ENCODE peak calls at places on chromosome 6, in four cellular contexts. L is GM12878, B is K562, Z is HepG2. A is an unnamed sample.

GRCh38 chr6:138004423-138005287 is 102.6 kb downstream of the PERP start:
- DNase-seq in L (peak), B (no peak), Z (peak), A (no peak)

GRCh38 chr6:151590742-151591141 is 96.9 kb downstream of the CCDC170 start:
- DNase-seq in L (no peak), B (no peak), Z (no peak), A (no peak)

GRCh38 chr6:52731719-52732118 is 31.6 kb downstream of the GSTA2 start:
- DNase-seq in L (no peak), B (no peak), Z (no peak), A (peak)

GRCh38 chr6:105193647-105194046 is 13.8 kb upstream of the POPDC3 start:
- DNase-seq in L (no peak), B (no peak), Z (no peak), A (no peak)

GRCh38 chr6:31460361-31461025 is 37.5 kb upstream of the MICB start:
- DNase-seq in L (no peak), B (no peak), Z (no peak), A (no peak)

GRCh38 chr6:125784365-125784764 is 6.4 kb upstream of the NCOA7 start:
- DNase-seq in L (no peak), B (no peak), Z (no peak), A (no peak)

GRCh38 chr6:143845033-143845432 is 1.9 kb downstream of the LTV1 start:
- DNase-seq in L (no peak), B (no peak), Z (no peak), A (no peak)

GRCh38 chr6:9543649-9544048 is 871.2 kb downstream of the TFAP2A start:
- DNase-seq in L (no peak), B (no peak), Z (no peak), A (no peak)

GRCh38 chr6:43901330-43902230 is 131.6 kb downstream of the VEGFA start:
- DNase-seq in L (no peak), B (no peak), Z (no peak), A (no peak)

GRCh38 chr6:43096451-43097097 is 20.5 kb downstream of the PTK7 start:
- DNase-seq in L (no peak), B (no peak), Z (no peak), A (peak)

GRCh38 chr6:31350551-31350950 is 6.4 kb downstream of the HLA-B start:
- DNase-seq in L (no peak), B (no peak), Z (no peak), A (no peak)

GRCh38 chr6:56525976-56526375 is 116.7 kb downstream of the DST start:
- DNase-seq in L (no peak), B (no peak), Z (no peak), A (no peak)

GRCh38 chr6:166004491-166005275 is 163.0 kb downstream of the TBXT start:
- DNase-seq in L (no peak), B (no peak), Z (no peak), A (no peak)

GRCh38 chr6:119844385-119844784 is 494.8 kb upstream of the MAN1A1 start:
- DNase-seq in L (no peak), B (no peak), Z (no peak), A (no peak)

GRCh38 chr6:141659582-141659981 is 473.1 kb upstream of the GJE1 start:
- DNase-seq in L (no peak), B (no peak), Z (no peak), A (no peak)

GRCh38 chr6:8047466-8048292 is 16.5 kb downstream of the BLOC1S5 start:
- DNase-seq in L (no peak), B (no peak), Z (peak), A (no peak)

GRCh38 chr6:14883921-14884320 is 361.9 kb upstream of the JARID2 start:
- DNase-seq in L (no peak), B (no peak), Z (no peak), A (no peak)

GRCh38 chr6:20811112-20811746 is 277.0 kb downstream of the CDKAL1 start:
- DNase-seq in L (no peak), B (peak), Z (no peak), A (peak)

GRCh38 chr6:166586424-166587156 is at the start of gene RAMACL:
- DNase-seq in L (peak), B (peak), Z (no peak), A (peak)

GRCh38 chr6:12761376-12762115 is 45.0 kb downstream of the PHACTR1 start:
- DNase-seq in L (no peak), B (no peak), Z (no peak), A (no peak)

GRCh38 chr6:158496700-158497099 is 63.2 kb upstream of the TMEM181 start:
- DNase-seq in L (no peak), B (no peak), Z (no peak), A (no peak)

GRCh38 chr6:141764388-141764787 is 368.3 kb upstream of the GJE1 start:
- DNase-seq in L (no peak), B (no peak), Z (no peak), A (no peak)

GRCh38 chr6:100996409-100996808 is 115.3 kb upstream of the ASCC3 start:
- DNase-seq in L (no peak), B (no peak), Z (no peak), A (no peak)

GRCh38 chr6:26502169-26502568 is 2.1 kb downstream of the BTN1A1 start:
- DNase-seq in L (peak), B (no peak), Z (peak), A (no peak)

GRCh38 chr6:38973178-38974057 is 75.2 kb upstream of the GLP1R start:
- DNase-seq in L (peak), B (peak), Z (peak), A (no peak)

GRCh38 chr6:129844118-129844891 is 16.8 kb downstream of the TMEM244 start:
- DNase-seq in L (no peak), B (no peak), Z (no peak), A (no peak)

GRCh38 chr6:21523652-21524051 is 69.9 kb upstream of the SOX4 start:
- DNase-seq in L (no peak), B (no peak), Z (no peak), A (no peak)

GRCh38 chr6:63943826-63944225 is 308.2 kb downstream of the PHF3 start:
- DNase-seq in L (no peak), B (no peak), Z (no peak), A (no peak)

GRCh38 chr6:36414481-36414880 is 27.0 kb upstream of the ETV7 start:
- DNase-seq in L (no peak), B (no peak), Z (no peak), A (no peak)

GRCh38 chr6:167838207-167838748 is 11.6 kb downstream of the AFDN start:
- DNase-seq in L (no peak), B (no peak), Z (no peak), A (no peak)

GRCh38 chr6:7770111-7770510 is 44.2 kb downstream of the BMP6 start:
- DNase-seq in L (no peak), B (no peak), Z (no peak), A (no peak)

GRCh38 chr6:35090734-35091133 is 50.4 kb downstream of the TCP11 start:
- DNase-seq in L (no peak), B (no peak), Z (no peak), A (no peak)

GRCh38 chr6:35087361-35088280 is 53.5 kb downstream of the TCP11 start:
- DNase-seq in L (no peak), B (no peak), Z (no peak), A (no peak)

GRCh38 chr6:35089935-35090505 is 51.1 kb downstream of the TCP11 start:
- DNase-seq in L (no peak), B (no peak), Z (no peak), A (no peak)

GRCh38 chr6:35088281-35089215 is 52.6 kb downstream of the TCP11 start:
- DNase-seq in L (no peak), B (no peak), Z (no peak), A (no peak)

DNA sequence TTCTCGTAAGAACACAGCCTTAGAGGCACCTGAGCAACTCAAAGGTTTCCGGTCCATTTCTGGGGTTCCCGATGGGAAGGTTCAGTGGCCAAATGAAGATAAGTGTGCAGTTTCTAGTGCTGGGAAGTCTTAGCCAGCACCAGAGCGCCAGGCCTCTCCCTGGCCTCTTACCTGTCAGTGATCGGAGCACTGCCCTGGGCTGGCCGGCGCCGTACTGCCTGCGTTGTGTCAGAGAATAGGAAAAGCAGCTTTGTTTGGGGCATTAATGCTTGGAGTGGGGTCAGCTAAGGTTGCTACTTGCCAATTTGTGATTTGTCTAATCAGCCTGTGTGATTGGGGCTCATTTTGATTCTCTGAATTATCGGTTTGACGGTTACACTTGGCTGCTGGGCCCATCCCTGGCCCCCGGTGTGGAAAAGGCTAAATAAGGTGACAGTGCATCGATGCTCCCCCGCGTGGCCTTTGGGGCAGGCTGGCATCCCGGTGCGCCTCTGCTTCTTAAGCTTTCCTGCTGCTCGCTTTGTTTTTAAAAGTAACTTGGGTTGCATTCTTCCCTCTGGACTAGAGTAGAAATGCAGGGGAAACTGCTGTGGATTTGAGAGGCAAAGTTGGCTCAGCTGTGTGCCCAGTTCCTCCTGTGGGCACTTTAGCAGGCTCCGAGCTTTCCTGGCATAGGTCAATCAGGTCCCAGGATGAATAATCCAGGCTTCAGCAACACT is 51.8 kb downstream of the TCP11 start:
- DNase-seq in L (no peak), B (no peak), Z (no peak), A (no peak)
- TF ChIP-seq CBFB in L (no peak), B (no peak), Z (no peak), A (no peak)

DNA sequence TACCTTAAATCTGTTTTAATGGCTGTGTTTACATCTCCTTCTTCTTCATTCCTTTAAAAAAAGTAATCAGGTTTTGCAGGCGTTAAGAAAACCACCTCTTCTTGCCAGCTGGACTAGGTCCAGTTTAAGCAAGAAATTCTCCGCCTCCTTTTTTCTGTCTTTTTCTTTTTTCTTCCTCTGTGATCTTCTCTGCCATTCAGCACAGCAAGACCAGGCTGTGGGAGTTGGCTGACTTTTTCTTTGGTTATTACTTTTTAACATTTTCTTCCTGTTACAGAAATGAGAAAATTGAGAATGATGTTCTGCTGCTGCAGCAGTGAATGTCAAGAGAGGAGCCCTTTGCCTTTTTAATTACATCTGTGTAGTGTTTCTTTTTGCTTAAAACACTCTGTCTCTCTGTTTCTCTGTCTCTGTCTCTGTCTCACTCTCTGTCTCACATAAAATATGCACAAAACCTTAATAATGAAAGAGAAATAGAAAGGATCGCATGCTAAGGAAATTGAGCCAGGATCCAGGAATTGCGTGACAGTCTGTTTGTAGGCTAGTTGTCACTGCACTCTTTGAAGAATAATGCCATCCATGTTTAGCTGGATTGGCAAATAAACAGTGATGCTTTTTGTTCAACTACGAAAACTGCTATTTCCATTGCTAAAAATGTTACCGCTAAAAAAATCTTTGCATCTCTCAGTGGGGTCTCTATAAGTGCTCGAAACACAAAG is 103.1 kb upstream of the SUPT3H start:
- DNase-seq in L (no peak), B (no peak), Z (no peak), A (no peak)
- TF ChIP-seq CBFB in L (no peak), B (no peak), Z (no peak), A (no peak)

DNA sequence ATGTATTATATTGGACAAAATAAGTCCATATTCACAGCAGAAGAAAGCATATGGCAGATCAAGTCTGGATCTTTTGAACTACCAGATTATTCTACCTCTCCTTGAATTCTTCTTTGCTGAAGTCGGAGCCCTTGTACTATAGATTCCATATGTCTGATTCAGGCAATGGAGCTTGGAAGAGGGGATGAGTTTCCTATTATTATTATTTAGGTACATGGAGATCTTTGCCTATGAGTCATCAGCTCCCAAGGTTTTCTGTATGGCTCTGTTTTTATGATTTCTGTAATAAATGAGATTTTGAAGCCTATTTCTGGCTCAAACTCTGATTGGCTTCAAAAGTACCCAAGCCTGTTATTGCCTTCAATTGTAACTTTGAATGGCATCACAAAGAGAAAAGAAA is 72.0 kb downstream of the OPRM1 start:
- DNase-seq in L (no peak), B (no peak), Z (no peak), A (no peak)
- TF ChIP-seq CBFB in L (no peak), B (no peak), Z (no peak), A (no peak)

GRCh38 chr6:164856138-164856537 is 453.3 kb downstream of the C6orf118 start:
- DNase-seq in L (no peak), B (no peak), Z (no peak), A (peak)

GRCh38 chr6:164861964-164862363 is 447.4 kb downstream of the C6orf118 start:
- DNase-seq in L (no peak), B (no peak), Z (no peak), A (no peak)

GRCh38 chr6:164855281-164855680 is 454.1 kb downstream of the C6orf118 start:
- DNase-seq in L (no peak), B (no peak), Z (no peak), A (no peak)

GRCh38 chr6:164854526-164854925 is 454.9 kb downstream of the C6orf118 start:
- DNase-seq in L (no peak), B (no peak), Z (no peak), A (no peak)

GRCh38 chr6:164859791-164860190 is 449.6 kb downstream of the C6orf118 start:
- DNase-seq in L (no peak), B (no peak), Z (no peak), A (no peak)
- TF ChIP-seq CBFB in L (no peak), B (no peak), Z (no peak), A (no peak)

A was measured in WTC11.